ENCODE peak calls at places on chromosome 18, in five cellular contexts. O, G, P, R and I are unnamed samples.

GRCh38 chr18:75879196-75879595 is 451.7 kb upstream of the SMIM21 start:
- DNase-seq in O (no peak), G (no peak), R (no peak), P (no peak), I (no peak)

GRCh38 chr18:47930844-47931706 is 616 bp upstream of the SMAD2 start:
- DNase-seq in P (peak; percentile 99), G (peak; percentile 95), O (peak; percentile 99), R (peak; percentile 95), I (peak; percentile 93)

GRCh38 chr18:36580874-36581750 is 247.7 kb downstream of the TPGS2 start:
- DNase-seq in R (no peak), G (no peak), P (no peak), O (no peak), I (no peak)

GRCh38 chr18:3857544-3857943 is 407.6 kb downstream of the TGIF1 start:
- DNase-seq in R (no peak), G (no peak), O (no peak), P (no peak), I (no peak)

GRCh38 chr18:36372902-36373301 is 75.4 kb downstream of the FHOD3 start:
- DNase-seq in O (no peak), R (no peak), P (no peak), G (no peak), I (no peak)

GRCh38 chr18:56740645-56741044 is 89.5 kb downstream of the WDR7 start:
- DNase-seq in R (no peak), G (no peak), P (no peak), O (no peak), I (no peak)

GRCh38 chr18:2551425-2551824 is 19.9 kb downstream of the METTL4 start:
- DNase-seq in P (no peak), R (no peak), O (no peak), G (no peak), I (no peak)

GRCh38 chr18:21362921-21363320 is 120.9 kb downstream of the GREB1L start:
- DNase-seq in P (no peak), R (no peak), G (no peak), O (no peak), I (no peak)